ENCODE peak calls at places on chromosomes 13 and 19, in nine cellular contexts. One of them, this sample, is unnamed.

GRCh38 chr13:50627111-50627510 is 216.4 kb downstream of the DLEU7 start:
- DNase-seq in thoracic aorta: no peak
- DNase-seq in stomach: no peak
- DNase-seq in dorsolateral prefrontal cortex: no peak
- DNase-seq in CD8-positive, alpha-beta T cell: no peak
- DNase-seq in testis: no peak
- DNase-seq in pancreas: no peak
- DNase-seq in GM23338: no peak
- DNase-seq in mammary epithelial cell: no peak
- DNase-seq in this sample: no peak

GRCh38 chr13:25764378-25764777 is 287.4 kb downstream of the SHISA2 start:
- DNase-seq in thoracic aorta: no peak
- DNase-seq in stomach: no peak
- DNase-seq in dorsolateral prefrontal cortex: no peak
- DNase-seq in CD8-positive, alpha-beta T cell: no peak
- DNase-seq in testis: no peak
- DNase-seq in pancreas: no peak
- DNase-seq in GM23338: peak
- DNase-seq in mammary epithelial cell: no peak
- DNase-seq in this sample: no peak

GRCh38 chr13:29958476-29958875 is 108.1 kb upstream of the UBL3 start:
- DNase-seq in thoracic aorta: no peak
- DNase-seq in stomach: no peak
- DNase-seq in dorsolateral prefrontal cortex: no peak
- DNase-seq in CD8-positive, alpha-beta T cell: peak
- DNase-seq in testis: no peak
- DNase-seq in pancreas: no peak
- DNase-seq in GM23338: no peak
- DNase-seq in mammary epithelial cell: no peak
- DNase-seq in this sample: no peak

GRCh38 chr13:56020425-56020824 is 1120.3 kb upstream of the PRR20A start:
- DNase-seq in thoracic aorta: no peak
- DNase-seq in stomach: no peak
- DNase-seq in dorsolateral prefrontal cortex: no peak
- DNase-seq in CD8-positive, alpha-beta T cell: no peak
- DNase-seq in testis: no peak
- DNase-seq in pancreas: no peak
- DNase-seq in GM23338: no peak
- DNase-seq in mammary epithelial cell: no peak
- DNase-seq in this sample: no peak

GRCh38 chr19:43820098-43820860 is 6.8 kb upstream of the ZNF283 start:
- DNase-seq in thoracic aorta: no peak
- DNase-seq in stomach: no peak
- DNase-seq in dorsolateral prefrontal cortex: peak
- DNase-seq in CD8-positive, alpha-beta T cell: no peak
- DNase-seq in testis: peak
- DNase-seq in pancreas: no peak
- DNase-seq in GM23338: peak
- DNase-seq in mammary epithelial cell: peak
- DNase-seq in this sample: no peak

GRCh38 chr13:112767506-112768471 is 78.0 kb downstream of the ATP11A start:
- DNase-seq in thoracic aorta: no peak
- DNase-seq in stomach: no peak
- DNase-seq in dorsolateral prefrontal cortex: no peak
- DNase-seq in CD8-positive, alpha-beta T cell: no peak
- DNase-seq in testis: no peak
- DNase-seq in pancreas: no peak
- DNase-seq in GM23338: no peak
- DNase-seq in mammary epithelial cell: no peak
- DNase-seq in this sample: no peak

GRCh38 chr19:5130371-5131030 is 161.6 kb downstream of the KDM4B start:
- DNase-seq in thoracic aorta: no peak
- DNase-seq in stomach: no peak
- DNase-seq in dorsolateral prefrontal cortex: no peak
- DNase-seq in CD8-positive, alpha-beta T cell: peak
- DNase-seq in testis: no peak
- DNase-seq in pancreas: peak
- DNase-seq in GM23338: no peak
- DNase-seq in mammary epithelial cell: no peak
- DNase-seq in this sample: no peak

GRCh38 chr19:45098521-45099464 is 5.8 kb downstream of the PPP1R37 start:
- DNase-seq in thoracic aorta: no peak
- DNase-seq in stomach: peak
- DNase-seq in dorsolateral prefrontal cortex: peak
- DNase-seq in CD8-positive, alpha-beta T cell: no peak
- DNase-seq in testis: peak
- DNase-seq in pancreas: no peak
- DNase-seq in GM23338: no peak
- DNase-seq in mammary epithelial cell: no peak
- DNase-seq in this sample: no peak

GRCh38 chr13:74151859-74152258 is 17.7 kb upstream of the KLF12 start:
- DNase-seq in thoracic aorta: no peak
- DNase-seq in stomach: no peak
- DNase-seq in dorsolateral prefrontal cortex: no peak
- DNase-seq in CD8-positive, alpha-beta T cell: no peak
- DNase-seq in testis: no peak
- DNase-seq in pancreas: no peak
- DNase-seq in GM23338: no peak
- DNase-seq in mammary epithelial cell: no peak
- DNase-seq in this sample: no peak

GRCh38 chr13:38763446-38764381 is 76.8 kb downstream of the FREM2 start:
- DNase-seq in thoracic aorta: no peak
- DNase-seq in stomach: no peak
- DNase-seq in dorsolateral prefrontal cortex: no peak
- DNase-seq in CD8-positive, alpha-beta T cell: no peak
- DNase-seq in testis: peak
- DNase-seq in pancreas: peak
- DNase-seq in GM23338: peak
- DNase-seq in mammary epithelial cell: peak
- DNase-seq in this sample: peak

GRCh38 chr13:51950722-51951121 is 60.5 kb downstream of the ATP7B start:
- DNase-seq in thoracic aorta: no peak
- DNase-seq in stomach: no peak
- DNase-seq in dorsolateral prefrontal cortex: no peak
- DNase-seq in CD8-positive, alpha-beta T cell: no peak
- DNase-seq in testis: no peak
- DNase-seq in pancreas: no peak
- DNase-seq in GM23338: no peak
- DNase-seq in mammary epithelial cell: no peak
- DNase-seq in this sample: no peak

GRCh38 chr19:18531485-18531884 is 9.6 kb upstream of the ELL start:
- DNase-seq in thoracic aorta: no peak
- DNase-seq in stomach: no peak
- DNase-seq in dorsolateral prefrontal cortex: no peak
- DNase-seq in CD8-positive, alpha-beta T cell: no peak
- DNase-seq in testis: no peak
- DNase-seq in pancreas: no peak
- DNase-seq in GM23338: no peak
- DNase-seq in mammary epithelial cell: no peak
- DNase-seq in this sample: no peak

GRCh38 chr19:35784401-35785086 is 9.2 kb downstream of the ARHGAP33 start:
- DNase-seq in thoracic aorta: no peak
- DNase-seq in stomach: no peak
- DNase-seq in dorsolateral prefrontal cortex: no peak
- DNase-seq in CD8-positive, alpha-beta T cell: no peak
- DNase-seq in testis: no peak
- DNase-seq in pancreas: no peak
- DNase-seq in GM23338: peak
- DNase-seq in mammary epithelial cell: no peak
- DNase-seq in this sample: no peak

GRCh38 chr13:110047511-110047910 is 259.4 kb downstream of the COL4A1 start:
- DNase-seq in thoracic aorta: peak
- DNase-seq in stomach: peak
- DNase-seq in dorsolateral prefrontal cortex: no peak
- DNase-seq in CD8-positive, alpha-beta T cell: no peak
- DNase-seq in testis: peak
- DNase-seq in pancreas: peak
- DNase-seq in GM23338: no peak
- DNase-seq in mammary epithelial cell: no peak
- DNase-seq in this sample: peak

GRCh38 chr19:55406869-55407624 is 541 bp downstream of the UBE2S start:
- DNase-seq in thoracic aorta: no peak
- DNase-seq in stomach: peak
- DNase-seq in dorsolateral prefrontal cortex: no peak
- DNase-seq in CD8-positive, alpha-beta T cell: no peak
- DNase-seq in testis: no peak
- DNase-seq in pancreas: no peak
- DNase-seq in GM23338: no peak
- DNase-seq in mammary epithelial cell: no peak
- DNase-seq in this sample: no peak

GRCh38 chr13:27792393-27793218 is at the start of gene GSX1:
- DNase-seq in thoracic aorta: no peak
- DNase-seq in stomach: peak
- DNase-seq in dorsolateral prefrontal cortex: peak
- DNase-seq in CD8-positive, alpha-beta T cell: no peak
- DNase-seq in testis: peak
- DNase-seq in pancreas: peak
- DNase-seq in GM23338: peak
- DNase-seq in mammary epithelial cell: peak
- DNase-seq in this sample: peak
- H3K4me3 ChIP-seq in thoracic aorta: peak
- H3K4me3 ChIP-seq in stomach: peak
- H3K4me3 ChIP-seq in dorsolateral prefrontal cortex: peak
- H3K4me3 ChIP-seq in CD8-positive, alpha-beta T cell: peak
- H3K4me3 ChIP-seq in testis: peak
- H3K4me3 ChIP-seq in pancreas: peak
- H3K4me3 ChIP-seq in GM23338: peak
- H3K4me3 ChIP-seq in mammary epithelial cell: no peak
- H3K4me3 ChIP-seq in this sample: no peak

DNA sequence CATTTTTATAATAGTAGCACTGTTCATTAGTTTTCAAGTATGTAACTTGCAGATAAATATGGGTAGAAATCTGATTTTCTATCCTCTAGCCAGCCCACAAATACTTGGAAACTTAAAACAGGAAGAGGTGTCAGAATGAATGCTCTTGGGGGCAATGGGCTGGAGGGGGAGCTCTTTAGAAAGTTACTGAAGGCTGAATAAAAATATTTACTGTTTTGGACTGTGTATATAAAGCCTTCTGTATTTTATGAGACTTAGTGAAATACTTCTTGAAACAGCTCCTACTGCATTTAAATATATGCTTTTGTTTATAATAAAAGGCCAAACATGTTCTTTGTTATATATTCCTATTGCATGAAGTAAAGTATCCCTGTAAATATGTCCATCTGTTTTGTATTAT is 138.8 kb downstream of the RGCC start:
- DNase-seq in thoracic aorta: no peak
- DNase-seq in stomach: no peak
- DNase-seq in dorsolateral prefrontal cortex: no peak
- DNase-seq in CD8-positive, alpha-beta T cell: no peak
- DNase-seq in testis: no peak
- DNase-seq in pancreas: no peak
- DNase-seq in GM23338: no peak
- DNase-seq in mammary epithelial cell: no peak
- DNase-seq in this sample: no peak
- TF ChIP-seq CTCF in thoracic aorta: no peak
- TF ChIP-seq CTCF in stomach: no peak
- TF ChIP-seq CTCF in dorsolateral prefrontal cortex: no peak
- TF ChIP-seq CTCF in CD8-positive, alpha-beta T cell: no peak
- TF ChIP-seq CTCF in testis: no peak
- TF ChIP-seq CTCF in pancreas: no peak
- TF ChIP-seq CTCF in GM23338: peak
- TF ChIP-seq CTCF in mammary epithelial cell: no peak
- TF ChIP-seq CTCF in this sample: peak

GRCh38 chr19:41937976-41938375 is 9.7 kb upstream of the ERFL start:
- DNase-seq in thoracic aorta: no peak
- DNase-seq in stomach: no peak
- DNase-seq in dorsolateral prefrontal cortex: no peak
- DNase-seq in CD8-positive, alpha-beta T cell: no peak
- DNase-seq in testis: no peak
- DNase-seq in pancreas: no peak
- DNase-seq in GM23338: peak
- DNase-seq in mammary epithelial cell: no peak
- DNase-seq in this sample: no peak

GRCh38 chr19:41940443-41941409 is 12.5 kb upstream of the ERFL start:
- DNase-seq in thoracic aorta: no peak
- DNase-seq in stomach: no peak
- DNase-seq in dorsolateral prefrontal cortex: no peak
- DNase-seq in CD8-positive, alpha-beta T cell: no peak
- DNase-seq in testis: no peak
- DNase-seq in pancreas: no peak
- DNase-seq in GM23338: peak
- DNase-seq in mammary epithelial cell: no peak
- DNase-seq in this sample: no peak

GRCh38 chr19:41937525-41937924 is 9.3 kb upstream of the ERFL start:
- DNase-seq in thoracic aorta: no peak
- DNase-seq in stomach: no peak
- DNase-seq in dorsolateral prefrontal cortex: no peak
- DNase-seq in CD8-positive, alpha-beta T cell: no peak
- DNase-seq in testis: no peak
- DNase-seq in pancreas: no peak
- DNase-seq in GM23338: peak
- DNase-seq in mammary epithelial cell: no peak
- DNase-seq in this sample: no peak

GRCh38 chr19:41941410-41942202 is 13.4 kb upstream of the ERFL start:
- DNase-seq in thoracic aorta: no peak
- DNase-seq in stomach: no peak
- DNase-seq in dorsolateral prefrontal cortex: no peak
- DNase-seq in CD8-positive, alpha-beta T cell: no peak
- DNase-seq in testis: no peak
- DNase-seq in pancreas: no peak
- DNase-seq in GM23338: no peak
- DNase-seq in mammary epithelial cell: no peak
- DNase-seq in this sample: no peak

DNA sequence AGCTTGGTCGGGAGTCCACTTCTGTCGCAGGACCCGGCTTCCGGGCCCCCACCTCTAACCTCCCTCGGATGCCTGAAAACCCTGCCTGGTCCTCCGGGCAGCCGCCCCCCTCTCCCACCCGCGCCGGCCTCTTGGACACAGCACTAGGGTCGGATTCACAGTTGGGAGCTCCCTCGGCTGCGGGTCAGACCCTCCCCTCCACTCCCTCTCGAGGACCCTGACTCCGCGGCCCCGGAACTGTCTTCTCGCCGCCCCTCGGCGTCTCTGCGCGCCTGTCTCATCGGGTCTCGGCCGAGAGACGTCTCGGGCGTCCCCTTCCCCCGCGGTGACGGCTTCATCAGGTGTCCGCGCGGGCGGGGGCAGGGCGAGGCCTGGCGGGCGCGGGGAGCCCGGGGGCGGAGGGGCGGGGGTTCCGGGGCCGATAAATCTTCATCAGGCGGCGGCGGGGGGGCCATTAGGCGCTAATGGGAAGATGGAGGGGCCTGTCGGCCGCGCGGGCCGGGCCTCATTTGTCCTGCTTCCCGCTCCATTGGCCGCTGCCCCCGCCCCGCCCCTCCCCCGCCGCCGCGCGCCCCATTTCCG is 11.7 kb upstream of the ERFL start:
- DNase-seq in thoracic aorta: no peak
- DNase-seq in stomach: peak
- DNase-seq in dorsolateral prefrontal cortex: no peak
- DNase-seq in CD8-positive, alpha-beta T cell: no peak
- DNase-seq in testis: peak
- DNase-seq in pancreas: no peak
- DNase-seq in GM23338: peak
- DNase-seq in mammary epithelial cell: no peak
- DNase-seq in this sample: no peak
- H3K4me3 ChIP-seq in thoracic aorta: peak
- H3K4me3 ChIP-seq in stomach: peak
- H3K4me3 ChIP-seq in dorsolateral prefrontal cortex: no peak
- H3K4me3 ChIP-seq in CD8-positive, alpha-beta T cell: peak
- H3K4me3 ChIP-seq in testis: peak
- H3K4me3 ChIP-seq in pancreas: peak
- H3K4me3 ChIP-seq in GM23338: peak
- H3K4me3 ChIP-seq in mammary epithelial cell: peak
- H3K4me3 ChIP-seq in this sample: peak

GRCh38 chr13:94620286-94620896 is 18.7 kb downstream of the GPR180 start:
- DNase-seq in thoracic aorta: no peak
- DNase-seq in stomach: no peak
- DNase-seq in dorsolateral prefrontal cortex: no peak
- DNase-seq in CD8-positive, alpha-beta T cell: no peak
- DNase-seq in testis: no peak
- DNase-seq in pancreas: no peak
- DNase-seq in GM23338: peak
- DNase-seq in mammary epithelial cell: peak
- DNase-seq in this sample: no peak
- TF ChIP-seq CTCF in thoracic aorta: no peak
- TF ChIP-seq CTCF in stomach: peak
- TF ChIP-seq CTCF in dorsolateral prefrontal cortex: peak
- TF ChIP-seq CTCF in CD8-positive, alpha-beta T cell: peak
- TF ChIP-seq CTCF in testis: peak
- TF ChIP-seq CTCF in pancreas: no peak
- TF ChIP-seq CTCF in GM23338: peak
- TF ChIP-seq CTCF in mammary epithelial cell: peak
- TF ChIP-seq CTCF in this sample: peak

This sample was measured in kidney epithelial cell.